ENCODE peak calls at places on chromosomes 13 and 19, in four cellular contexts. B is K562, N is WTC11, Z is SK-N-SH. I is an unnamed sample.

GRCh38 chr19:56664511-56664910 is 7.0 kb downstream of the ZNF835 start:
- DNase-seq in B (no peak), N (no peak), Z (no peak), I (no peak)

GRCh38 chr19:35120492-35120891 is 4.9 kb downstream of the FXYD3 start:
- DNase-seq in B (no peak), N (no peak), Z (no peak), I (no peak)

GRCh38 chr19:784541-784940 is 12.7 kb upstream of the PTBP1 start:
- DNase-seq in B (no peak), N (no peak), Z (no peak), I (no peak)

GRCh38 chr19:7916137-7916907 is 1.7 kb downstream of the TGFBR3L start:
- DNase-seq in B (no peak), N (peak; percentile 60), Z (peak; percentile 68), I (no peak)

GRCh38 chr19:11404588-11405258 is 14.4 kb downstream of the RGL3 start:
- DNase-seq in B (no peak), N (no peak), Z (peak; percentile 16), I (no peak)

GRCh38 chr13:102654786-102655185 is 40.1 kb downstream of the METTL21C start:
- DNase-seq in B (no peak), N (no peak), Z (no peak), I (no peak)

GRCh38 chr13:18964942-18965341 is 216.7 kb downstream of the TUBA3C start:
- DNase-seq in B (no peak), N (no peak), Z (no peak), I (no peak)

GRCh38 chr13:113965968-113966884 is 7.7 kb downstream of the C13orf46 start:
- DNase-seq in B (no peak), N (no peak), Z (no peak), I (no peak)

GRCh38 chr13:24356270-24356669 is 46.9 kb downstream of the C1QTNF9 start:
- DNase-seq in B (no peak), N (no peak), Z (no peak), I (no peak)

GRCh38 chr13:102298051-102298450 is 103.8 kb downstream of the FGF14 start:
- DNase-seq in B (no peak), N (no peak), Z (no peak), I (no peak)

GRCh38 chr19:17473041-17473440 is 2.7 kb downstream of the SLC27A1 start:
- DNase-seq in B (no peak), N (no peak), Z (no peak), I (no peak)
- TF ChIP-seq FOXJ3 in B (no peak), N (no peak), Z (no peak), I (no peak)

GRCh38 chr19:45273532-45273877 is 22.4 kb downstream of the MARK4 start:
- DNase-seq in B (no peak), N (no peak), Z (no peak), I (no peak)
- TF ChIP-seq FOXJ3 in B (no peak), N (no peak), Z (no peak), I (no peak)

DNA sequence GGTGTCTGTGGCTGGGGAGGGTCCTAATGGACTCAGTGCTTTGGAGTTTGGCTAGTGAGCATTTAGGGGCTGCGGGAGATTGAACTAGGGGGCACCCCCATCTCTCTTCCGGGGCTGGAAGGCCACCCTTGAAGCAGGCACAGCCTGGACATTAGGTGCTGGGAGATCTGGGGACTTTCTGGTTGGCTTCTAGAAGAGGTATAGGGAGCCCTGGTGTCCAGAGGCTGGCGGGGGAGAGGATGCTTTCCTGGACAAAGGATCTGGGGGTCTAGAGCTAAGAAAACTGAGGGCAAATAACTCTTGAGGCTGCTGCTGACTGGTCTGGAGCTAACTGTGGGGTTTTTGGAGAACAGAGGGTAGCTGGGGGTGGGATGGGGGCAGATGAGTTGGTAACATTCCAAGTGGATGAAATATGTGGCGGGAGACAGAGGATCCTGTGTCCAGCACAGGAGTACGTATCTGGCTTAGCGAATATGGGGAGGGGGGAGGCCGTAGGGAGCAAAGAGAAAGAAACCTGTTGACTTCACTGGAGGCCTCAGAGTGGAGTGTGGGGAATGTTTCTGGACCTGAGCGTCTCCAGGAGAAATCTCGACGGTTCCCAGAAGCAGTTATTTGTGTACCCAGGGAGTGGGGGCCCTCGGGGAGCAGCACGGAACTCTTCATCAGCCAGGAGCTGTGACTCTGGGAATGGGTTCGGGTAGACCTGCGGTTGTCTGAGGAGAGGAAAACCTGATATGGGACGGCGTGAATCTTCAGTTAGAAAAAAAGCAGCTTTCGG is 1.4 kb downstream of the HNRNPUL1 start:
- DNase-seq in B (peak; percentile 22), N (no peak), Z (peak; percentile 27), I (peak; percentile 56)
- TF ChIP-seq FOXJ3 in B (no peak), N (no peak), Z (no peak), I (no peak)

GRCh38 chr19:40609561-40610395 is 8.6 kb downstream of the LTBP4 start:
- DNase-seq in B (peak; percentile 91), N (peak; percentile 96), Z (peak; percentile 99), I (peak; percentile 44)
- TF ChIP-seq FOXJ3 in B (no peak), N (no peak), Z (no peak), I (no peak)

GRCh38 chr19:30073152-30074000 is 131.3 kb downstream of the URI1 start:
- DNase-seq in B (no peak), N (peak; percentile 32), Z (no peak), I (no peak)

GRCh38 chr19:30071871-30072270 is 129.8 kb downstream of the URI1 start:
- DNase-seq in B (no peak), N (no peak), Z (no peak), I (no peak)

GRCh38 chr19:30070198-30070969 is 128.3 kb downstream of the URI1 start:
- DNase-seq in B (no peak), N (no peak), Z (no peak), I (no peak)

GRCh38 chr19:30069535-30070197 is 127.6 kb downstream of the URI1 start:
- DNase-seq in B (no peak), N (no peak), Z (no peak), I (no peak)

DNA sequence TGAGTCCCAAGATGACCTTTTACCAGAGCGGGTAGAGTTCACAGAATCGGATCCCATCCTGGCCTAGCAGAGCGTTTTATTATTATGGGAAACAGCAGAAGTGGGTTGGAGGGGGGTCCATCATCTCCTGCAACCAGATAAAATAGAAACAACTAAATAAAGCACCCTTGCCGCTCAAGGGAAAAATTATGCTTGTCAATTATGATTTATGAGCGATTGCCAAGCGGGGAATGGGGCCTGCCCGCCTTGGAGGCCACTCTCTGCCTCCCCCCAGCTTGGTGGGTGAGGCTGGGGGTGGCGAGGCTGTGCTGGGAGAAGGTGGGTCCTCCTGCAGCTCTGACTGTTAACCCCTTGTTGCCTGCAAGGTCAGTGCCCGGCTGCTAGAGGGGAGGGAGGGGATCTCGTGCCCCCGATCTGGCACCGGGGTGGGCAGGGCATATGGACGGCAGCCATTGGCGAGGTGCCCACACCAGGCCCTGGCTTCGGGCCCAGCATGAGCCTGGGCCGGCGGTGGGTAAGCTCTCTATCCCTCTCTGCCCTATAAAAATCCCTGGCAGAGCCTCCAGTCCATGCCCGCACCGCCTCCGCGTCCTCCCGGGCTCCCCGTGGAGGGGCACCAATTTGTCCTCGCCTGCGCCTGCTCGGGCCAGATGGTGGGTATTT is 129.1 kb downstream of the URI1 start:
- DNase-seq in B (no peak), N (no peak), Z (peak; percentile 92), I (no peak)
- TF ChIP-seq FOXJ3 in B (no peak), N (no peak), Z (no peak), I (no peak)

DNA sequence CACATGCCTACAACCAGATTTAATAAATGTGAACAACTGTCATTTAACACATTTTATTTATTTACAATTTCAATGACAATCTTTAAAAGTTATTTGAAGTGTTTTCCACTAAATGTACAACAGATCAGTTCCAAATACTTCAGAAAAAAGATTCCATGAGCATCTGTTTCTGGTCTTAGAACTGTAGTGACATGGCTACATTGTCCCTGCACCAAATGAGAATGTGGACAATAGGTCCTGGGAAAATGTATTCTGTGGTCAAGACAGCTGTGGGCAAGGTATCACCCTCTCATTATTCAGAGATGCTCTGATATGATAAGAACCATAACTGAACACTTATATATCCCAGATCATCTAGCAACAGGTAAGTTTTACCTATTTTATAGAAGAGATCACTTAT is 43.7 kb downstream of the ELF1 start:
- DNase-seq in B (no peak), N (no peak), Z (no peak), I (no peak)
- TF ChIP-seq FOXJ3 in B (no peak), N (no peak), Z (no peak), I (no peak)

GRCh38 chr13:41299316-41300094 is 11.6 kb upstream of the NAA16 start:
- DNase-seq in B (no peak), N (no peak), Z (no peak), I (no peak)
- TF ChIP-seq FOXJ3 in B (no peak), N (no peak), Z (no peak), I (no peak)

DNA sequence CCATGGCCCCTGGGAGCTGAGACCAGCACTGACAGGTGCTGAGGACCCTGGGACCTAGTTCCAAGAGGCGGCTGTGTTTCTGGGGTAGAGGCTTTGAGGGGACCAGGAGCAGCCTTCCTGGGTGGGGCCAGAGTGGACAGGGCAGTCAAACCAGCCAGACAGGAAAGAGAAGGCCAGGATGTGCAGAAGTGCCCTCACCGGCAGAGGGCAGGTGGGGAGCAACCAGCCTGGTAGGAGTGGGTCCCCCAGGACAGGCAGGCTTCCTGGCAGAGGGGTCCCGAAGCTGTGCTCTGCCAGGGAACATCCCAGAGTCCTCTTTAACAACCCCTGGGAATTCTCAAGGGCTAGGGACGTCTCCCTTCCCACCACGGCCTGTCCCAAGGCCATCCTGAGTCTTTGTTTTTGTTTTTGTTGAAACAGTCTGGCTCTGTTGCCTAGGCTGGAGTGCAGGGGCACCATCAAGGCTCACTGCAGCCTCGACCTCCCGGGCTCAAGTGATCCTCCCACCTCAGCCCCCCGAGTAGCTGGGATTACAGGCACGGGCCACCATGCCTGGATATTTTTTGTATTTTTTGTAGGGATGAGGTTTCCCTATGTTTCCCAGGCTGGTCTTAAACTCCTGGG is 3.0 kb upstream of the HIPK4 start:
- DNase-seq in B (no peak), N (no peak), Z (no peak), I (peak; percentile 31)
- TF ChIP-seq FOXJ3 in B (no peak), N (no peak), Z (no peak), I (no peak)

GRCh38 chr19:33780746-33781145 is 15.9 kb upstream of the KCTD15 start:
- DNase-seq in B (no peak), N (no peak), Z (no peak), I (no peak)

GRCh38 chr19:33781536-33781935 is 15.1 kb upstream of the KCTD15 start:
- DNase-seq in B (no peak), N (no peak), Z (no peak), I (no peak)

GRCh38 chr19:33781996-33782395 is 14.7 kb upstream of the KCTD15 start:
- DNase-seq in B (no peak), N (no peak), Z (no peak), I (no peak)

GRCh38 chr19:33779849-33780248 is 16.8 kb upstream of the KCTD15 start:
- DNase-seq in B (no peak), N (no peak), Z (no peak), I (no peak)

GRCh38 chr19:33780251-33780650 is 16.4 kb upstream of the KCTD15 start:
- DNase-seq in B (no peak), N (no peak), Z (no peak), I (no peak)
- TF ChIP-seq FOXJ3 in B (no peak), N (no peak), Z (no peak), I (no peak)

I was measured in HepG2.